ENCODE peak calls at places on chromosomes 3 and 15, in six cellular contexts. N is WTC11, U is K562, O is endothelial cell of umbilical vein, G is SK-N-SH, W is HepG2. M is an unnamed sample.

GRCh38 chr3:14410501-14411165 is 8.2 kb downstream of the SLC6A6 start:
- DNase-seq in W (peak; percentile 18), O (peak; percentile 18), G (no peak), U (peak; percentile 97), N (no peak), M (peak; percentile 87)

GRCh38 chr3:45182915-45183881 is 37.0 kb upstream of the CDCP1 start:
- DNase-seq in N (peak; percentile 19), O (no peak), G (no peak), W (peak; percentile 7), U (peak; percentile 85), M (peak; percentile 55)

GRCh38 chr3:179788996-179789395 is 136.2 kb downstream of the USP13 start:
- DNase-seq in W (no peak), G (no peak), U (no peak), O (no peak), N (no peak), M (no peak)

GRCh38 chr3:146035366-146035765 is 125.6 kb downstream of the PLOD2 start:
- DNase-seq in O (no peak), N (no peak), W (no peak), U (no peak), G (no peak), M (no peak)

GRCh38 chr15:83250766-83251165 is 33.7 kb downstream of the BNC1 start:
- DNase-seq in W (no peak), G (no peak), O (no peak), U (no peak), N (no peak), M (no peak)

GRCh38 chr3:190183121-190183520 is 62.4 kb upstream of the P3H2 start:
- DNase-seq in W (no peak), U (no peak), O (peak; percentile 50), G (no peak), N (no peak), M (peak; percentile 90)

GRCh38 chr15:52159645-52160044 is 31.5 kb downstream of the GNB5 start:
- DNase-seq in U (no peak), W (no peak), N (no peak), O (no peak), G (no peak), M (no peak)

GRCh38 chr15:94028809-94029208 is 202.6 kb upstream of the MCTP2 start:
- DNase-seq in G (no peak), O (no peak), W (no peak), N (no peak), U (no peak), M (no peak)

GRCh38 chr15:88791637-88792036 is 11.6 kb upstream of the ACAN start:
- DNase-seq in G (no peak), N (no peak), U (no peak), O (no peak), W (no peak), M (no peak)

GRCh38 chr15:75327491-75327890 is 8.4 kb upstream of the COMMD4 start:
- DNase-seq in O (no peak), U (no peak), W (no peak), N (no peak), G (no peak), M (no peak)

GRCh38 chr3:183073839-183074615 is 25.3 kb downstream of the MCCC1 start:
- DNase-seq in W (no peak), U (peak; percentile 13), O (peak; percentile 21), G (no peak), N (no peak), M (no peak)

GRCh38 chr3:50450135-50450911 is 53.1 kb downstream of the CACNA2D2 start:
- DNase-seq in O (peak; percentile 50), U (no peak), G (no peak), N (peak; percentile 32), W (peak; percentile 12), M (no peak)

GRCh38 chr3:123373535-123373987 is 75.3 kb downstream of the ADCY5 start:
- DNase-seq in O (no peak), W (no peak), N (no peak), G (no peak), U (no peak), M (no peak)

GRCh38 chr15:71093089-71094024 is 21.9 kb upstream of the THSD4 start:
- DNase-seq in U (no peak), O (no peak), W (no peak), N (no peak), G (no peak), M (peak; percentile 70)

GRCh38 chr3:101639280-101639963 is 37.5 kb downstream of the ZBTB11 start:
- DNase-seq in N (no peak), W (no peak), G (no peak), O (no peak), U (peak; percentile 41), M (no peak)

GRCh38 chr3:58480309-58480708 is 11.6 kb upstream of the KCTD6 start:
- DNase-seq in W (no peak), G (no peak), N (no peak), O (no peak), U (no peak), M (no peak)

GRCh38 chr3:127455541-127456450 is 134.7 kb downstream of the TPRA1 start:
- DNase-seq in U (peak; percentile 69), O (peak; percentile 54), N (peak; percentile 93), G (peak; percentile 98), W (peak; percentile 41), M (peak; percentile 45)

GRCh38 chr3:47413751-47414150 is 32.9 kb downstream of the PTPN23 start:
- DNase-seq in U (no peak), N (no peak), W (no peak), G (no peak), O (no peak), M (no peak)

GRCh38 chr3:122962149-122962548 is 65.4 kb downstream of the SEMA5B start:
- DNase-seq in N (no peak), W (no peak), O (no peak), U (no peak), G (no peak), M (no peak)

GRCh38 chr3:85800676-85801075 is 841.9 kb downstream of the CADM2 start:
- DNase-seq in W (no peak), U (no peak), O (no peak), N (no peak), G (no peak), M (no peak)

GRCh38 chr3:52471371-52472238 is 16.2 kb downstream of the NISCH start:
- DNase-seq in O (peak; percentile 74), G (peak; percentile 83), N (peak; percentile 64), U (peak; percentile 32), W (no peak), M (peak; percentile 57)

GRCh38 chr3:126454799-126455198 is 20.9 kb downstream of the ZXDC start:
- DNase-seq in O (no peak), G (no peak), U (no peak), N (no peak), W (no peak), M (no peak)

GRCh38 chr3:150080058-150080730 is 109.5 kb upstream of the PFN2 start:
- DNase-seq in N (no peak), G (no peak), U (no peak), W (no peak), O (no peak), M (no peak)

GRCh38 chr3:34015204-34016142 is 217.0 kb downstream of the PDCD6IP start:
- DNase-seq in O (no peak), U (peak; percentile 71), N (peak; percentile 46), G (no peak), W (peak; percentile 52), M (no peak)

GRCh38 chr3:150292891-150293290 is 115.2 kb upstream of the TSC22D2 start:
- DNase-seq in G (no peak), N (no peak), W (no peak), U (no peak), O (no peak), M (no peak)

GRCh38 chr15:90531147-90531546 is 1.4 kb downstream of the CRTC3 start:
- DNase-seq in O (no peak), G (peak; percentile 56), U (no peak), N (no peak), W (no peak), M (no peak)

GRCh38 chr3:183339461-183340086 is 86.5 kb downstream of the B3GNT5 start:
- DNase-seq in U (no peak), N (no peak), G (no peak), W (no peak), O (no peak), M (no peak)

GRCh38 chr3:44682182-44682896 is 30.1 kb upstream of the ZNF502 start:
- DNase-seq in U (no peak), O (peak; percentile 20), W (no peak), G (no peak), N (no peak), M (no peak)

GRCh38 chr3:36596411-36596810 is 167.9 kb downstream of the DCLK3 start:
- DNase-seq in G (no peak), W (no peak), U (no peak), N (no peak), O (no peak), M (no peak)

GRCh38 chr3:177443469-177443868 is 246.2 kb upstream of the TBL1XR1 start:
- DNase-seq in W (peak; percentile 12), O (peak; percentile 26), G (no peak), U (peak; percentile 34), N (no peak), M (no peak)

GRCh38 chr3:127760361-127760760 is 62.0 kb downstream of the MGLL start:
- DNase-seq in N (no peak), W (no peak), O (no peak), G (no peak), U (no peak), M (no peak)

GRCh38 chr3:194269610-194270145 is 81.5 kb downstream of the CPN2 start:
- DNase-seq in N (peak; percentile 83), O (peak; percentile 85), U (peak; percentile 45), G (peak; percentile 46), W (no peak), M (no peak)

GRCh38 chr3:60149501-60149900 is 1099.7 kb upstream of the CFAP20DC start:
- DNase-seq in W (no peak), U (no peak), G (no peak), N (no peak), O (no peak), M (no peak)
- TF ChIP-seq MAX in W (no peak), U (no peak), G (no peak), N (no peak), O (no peak), M (no peak)

GRCh38 chr15:77832874-77833273 is 200.2 kb upstream of the LINGO1 start:
- DNase-seq in G (no peak), N (no peak), U (no peak), W (no peak), O (no peak), M (no peak)
- TF ChIP-seq MAX in G (no peak), N (no peak), U (no peak), W (no peak), O (no peak), M (no peak)

DNA sequence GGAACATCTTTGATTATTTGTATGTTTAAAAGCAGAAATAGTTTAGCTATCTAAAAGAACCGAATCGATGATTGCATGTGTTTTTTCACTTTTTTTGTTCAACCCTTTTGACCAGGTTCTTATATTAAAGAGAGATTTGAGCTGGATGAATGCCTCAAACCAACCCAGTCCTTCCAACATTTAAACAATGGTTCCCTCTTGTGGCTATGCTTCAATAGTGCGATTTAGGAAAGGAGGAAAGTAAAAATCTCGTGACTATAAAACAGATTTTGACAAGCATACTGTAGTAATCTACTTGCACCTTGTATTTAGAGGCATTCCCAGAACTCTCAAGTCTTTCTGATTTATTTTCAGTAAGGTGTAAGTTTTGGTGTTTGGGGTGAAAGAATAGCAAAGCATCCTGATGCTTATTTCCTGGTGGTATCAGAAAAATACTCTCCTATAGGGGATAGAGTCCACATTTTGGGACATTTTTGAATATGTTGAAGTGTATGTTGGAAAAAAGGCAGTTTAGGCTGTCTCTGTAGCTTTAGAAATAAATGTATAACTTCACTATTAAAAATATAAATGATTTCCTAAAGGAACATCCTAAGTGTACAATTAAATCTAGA is 159.6 kb upstream of the KCNH8 start:
- DNase-seq in U (peak; percentile 1), G (peak; percentile 50), W (peak; percentile 12), O (no peak), N (no peak), M (peak; percentile 7)
- TF ChIP-seq MAX in U (no peak), G (no peak), W (no peak), O (no peak), N (no peak), M (no peak)

GRCh38 chr3:107660316-107660976 is 137.7 kb downstream of the BBX start:
- DNase-seq in N (no peak), O (peak; percentile 56), W (peak; percentile 39), G (peak; percentile 12), U (no peak), M (no peak)
- TF ChIP-seq MAX in N (no peak), O (no peak), W (no peak), G (no peak), U (no peak), M (no peak)